ENCODE peak calls at places on chromosomes 1 and 21, in four cellular contexts. J is progenitor cell of endocrine pancreas, Q is bronchial epithelial cell, P is keratinocyte. S is an unnamed sample.

GRCh38 chr1:152448496-152448895 is 34.4 kb upstream of the CRNN start:
- DNase-seq in J (no peak), P (no peak), Q (no peak), S (no peak)

GRCh38 chr1:226571901-226572300 is 23.3 kb downstream of the STUM start:
- DNase-seq in P (no peak), J (no peak), Q (no peak), S (no peak)

GRCh38 chr1:185926562-185926961 is 192.4 kb downstream of the HMCN1 start:
- DNase-seq in Q (peak), J (no peak), P (no peak), S (peak)

GRCh38 chr1:202275061-202275770 is 66.5 kb downstream of the UBE2T start:
- DNase-seq in P (no peak), Q (no peak), J (no peak), S (no peak)

GRCh38 chr1:180311011-180311730 is 81.1 kb downstream of the LHX4 start:
- DNase-seq in J (no peak), P (no peak), Q (peak), S (peak)

GRCh38 chr1:230072866-230073265 is 5.8 kb downstream of the GALNT2 start:
- DNase-seq in Q (no peak), J (no peak), P (no peak), S (no peak)

GRCh38 chr21:33684923-33685560 is 42.7 kb downstream of the ITSN1 start:
- DNase-seq in J (no peak), P (no peak), Q (peak), S (no peak)

GRCh38 chr21:41499920-41500319 is 8.0 kb downstream of the TMPRSS2 start:
- DNase-seq in Q (no peak), P (no peak), J (no peak), S (no peak)

GRCh38 chr1:207336559-207337467 is 15.3 kb downstream of the CD55 start:
- DNase-seq in Q (peak), J (no peak), P (no peak), S (peak)

GRCh38 chr1:118272884-118273283 is 87.9 kb upstream of the SPAG17 start:
- DNase-seq in P (no peak), Q (no peak), J (no peak), S (no peak)

GRCh38 chr1:29412591-29412990 is 176.3 kb downstream of the PTPRU start:
- DNase-seq in Q (no peak), J (no peak), P (no peak), S (no peak)

GRCh38 chr1:246773213-246773641 is 49.0 kb downstream of the SCCPDH start:
- DNase-seq in Q (peak), J (no peak), P (no peak), S (no peak)

GRCh38 chr1:81032374-81032773 is 768.4 kb upstream of the ADGRL2 start:
- DNase-seq in P (no peak), Q (no peak), J (no peak), S (no peak)

GRCh38 chr1:225418598-225418997 is 9.2 kb downstream of the LBR start:
- DNase-seq in J (no peak), Q (no peak), P (no peak), S (no peak)

GRCh38 chr1:43427524-43427923 is 26.2 kb downstream of the HYI start:
- DNase-seq in J (no peak), P (no peak), Q (no peak), S (no peak)

GRCh38 chr1:235910357-235911299 is 43.9 kb upstream of the LYST start:
- DNase-seq in P (peak), J (no peak), Q (peak), S (peak)

GRCh38 chr21:46393941-46394818 is 64.5 kb upstream of the DIP2A start:
- DNase-seq in J (no peak), P (no peak), Q (no peak), S (no peak)

GRCh38 chr1:19009882-19010321 is 53.4 kb upstream of the IFFO2 start:
- DNase-seq in P (peak), J (no peak), Q (peak), S (peak)

GRCh38 chr1:7084232-7084894 is 299.1 kb downstream of the CAMTA1 start:
- DNase-seq in Q (no peak), P (no peak), J (no peak), S (no peak)

GRCh38 chr21:37106998-37107397 is 33.9 kb downstream of the TTC3 start:
- DNase-seq in Q (no peak), J (no peak), P (no peak), S (no peak)

GRCh38 chr1:38129473-38129872 is 82.9 kb upstream of the POU3F1 start:
- DNase-seq in J (no peak), Q (no peak), P (no peak), S (no peak)
- TF ChIP-seq CTCF in J (peak), Q (peak), P (no peak), S (no peak)

DNA sequence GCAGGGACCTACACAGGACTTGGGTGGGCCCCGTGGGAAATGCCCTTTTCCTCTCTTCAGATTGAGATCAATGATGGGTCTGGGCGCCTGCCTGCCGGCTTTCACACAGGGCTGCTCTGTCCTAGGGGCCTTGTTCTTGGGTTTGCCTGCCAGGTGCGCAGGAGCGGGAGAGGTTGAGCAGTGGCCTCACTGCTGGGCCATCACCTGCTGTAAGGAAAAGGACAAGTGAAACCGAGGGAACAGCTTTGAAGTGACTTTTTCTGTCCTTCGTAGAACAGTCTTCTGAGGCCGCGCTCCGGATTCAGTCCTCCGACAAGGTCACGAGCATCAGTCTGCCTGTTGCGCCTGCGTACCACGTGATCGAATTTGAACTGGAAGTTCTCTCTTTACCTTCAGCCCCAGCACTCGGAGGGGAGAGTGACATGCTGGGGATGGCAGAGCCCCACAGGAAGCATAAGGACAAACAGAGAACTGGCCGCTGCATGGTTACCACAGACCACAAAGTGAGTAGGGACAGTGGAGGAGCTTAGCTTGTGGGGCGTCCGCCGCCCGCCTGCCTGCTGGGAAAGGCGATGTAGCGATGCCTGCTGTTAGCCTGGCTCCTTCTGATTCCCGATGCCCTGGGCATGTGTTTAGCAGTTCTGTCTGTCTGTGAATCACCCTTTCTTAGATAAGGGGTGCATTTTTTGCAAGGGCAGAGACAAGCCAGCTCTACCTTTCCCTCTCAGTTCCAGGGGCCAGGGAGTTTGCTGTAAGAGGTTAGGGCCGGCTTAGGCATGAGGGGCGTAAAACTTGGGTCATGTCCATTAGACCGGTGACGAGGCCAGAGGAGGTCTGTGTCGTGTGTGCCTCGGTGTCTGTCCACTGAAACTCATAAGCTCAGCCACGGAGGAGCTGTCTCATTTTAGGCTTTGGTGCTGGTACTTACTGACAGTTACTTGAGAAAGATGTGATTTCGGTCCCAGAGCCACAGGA is 19.5 kb upstream of the PWP2 start:
- DNase-seq in P (no peak), Q (no peak), J (no peak), S (no peak)
- TF ChIP-seq CTCF in P (no peak), Q (no peak), J (no peak), S (no peak)

GRCh38 chr1:192512426-192513125 is 63.0 kb upstream of the RGS1 start:
- DNase-seq in P (no peak), Q (no peak), J (no peak), S (no peak)

DNA sequence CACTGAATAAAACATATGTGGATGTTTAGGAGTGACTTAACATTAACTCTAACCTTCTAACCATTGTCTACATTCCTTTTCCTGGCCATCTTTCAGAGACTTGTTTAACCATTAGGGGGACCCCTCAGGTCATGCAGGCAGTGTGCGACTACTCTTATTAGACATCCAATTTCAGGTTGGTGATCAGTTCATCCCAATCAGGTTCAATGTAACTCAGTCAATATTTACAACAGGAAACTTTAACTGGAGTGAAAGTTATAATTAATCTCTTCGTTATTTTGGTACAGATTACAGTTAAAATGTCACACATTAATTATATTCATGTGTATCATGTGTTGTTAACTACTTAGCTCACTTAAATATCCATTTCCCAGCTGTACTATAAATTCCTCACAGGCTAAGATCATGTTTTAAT is 68.8 kb upstream of the RGS1 start:
- DNase-seq in Q (no peak), J (no peak), P (no peak), S (peak)
- TF ChIP-seq CTCF in Q (no peak), J (peak), P (peak), S (no peak)

GRCh38 chr1:8568837-8569236 is 248.6 kb downstream of the RERE start:
- DNase-seq in P (no peak), Q (no peak), J (no peak), S (no peak)

GRCh38 chr1:8570435-8570834 is 247.0 kb downstream of the RERE start:
- DNase-seq in Q (no peak), P (no peak), J (no peak), S (no peak)

GRCh38 chr1:8572106-8572505 is 245.3 kb downstream of the RERE start:
- DNase-seq in P (no peak), Q (peak), J (no peak), S (no peak)

GRCh38 chr1:8569242-8569641 is 248.2 kb downstream of the RERE start:
- DNase-seq in P (no peak), J (no peak), Q (no peak), S (no peak)

GRCh38 chr1:8571200-8571984 is 246.0 kb downstream of the RERE start:
- DNase-seq in Q (peak), J (peak), P (no peak), S (peak)
- TF ChIP-seq CTCF in Q (peak), J (peak), P (no peak), S (peak)

DNA sequence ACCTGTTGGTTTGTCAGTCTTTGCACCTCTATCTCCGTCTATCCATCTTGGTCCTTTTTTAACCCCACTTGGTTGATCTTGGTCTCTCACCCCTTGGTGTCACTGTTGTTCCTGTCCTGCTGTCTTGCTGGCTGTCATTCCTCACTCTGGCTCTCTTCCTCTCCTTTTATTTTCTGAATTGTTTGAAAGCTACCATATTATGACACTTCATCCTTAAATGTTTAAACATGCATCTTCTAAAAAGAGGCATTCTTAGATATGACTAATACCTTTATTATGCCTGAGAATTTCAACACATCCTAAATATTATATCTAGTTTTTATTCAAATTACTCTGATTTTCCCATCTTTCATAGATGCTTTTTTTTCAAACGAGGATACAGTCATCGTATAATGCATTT is 37.0 kb downstream of the BACH1 start:
- DNase-seq in J (no peak), P (no peak), Q (peak), S (peak)
- TF ChIP-seq CTCF in J (no peak), P (no peak), Q (no peak), S (no peak)

GRCh38 chr1:32127780-32128179 is 19.9 kb downstream of the KPNA6 start:
- DNase-seq in P (no peak), J (no peak), Q (no peak), S (no peak)
- TF ChIP-seq CTCF in P (no peak), J (peak), Q (no peak), S (no peak)

S was measured in MCF 10A.